ENCODE peak calls at places on chromosomes 6 and 20, in five cellular contexts. D is GM23338, H is OCI-LY7, N is neural progenitor cell, J is MM.1S. P is an unnamed sample.

GRCh38 chr6:83459663-83460062 is 28.8 kb upstream of the ME1 start:
- DNase-seq in D (no peak), H (no peak), N (no peak), J (no peak), P (no peak)

GRCh38 chr6:3621411-3621810 is 130.1 kb downstream of the PXDC1 start:
- DNase-seq in D (no peak), H (no peak), N (no peak), J (no peak), P (no peak)

GRCh38 chr6:170134077-170135040 is 156.5 kb downstream of the DLL1 start:
- DNase-seq in D (no peak), H (no peak), N (peak), J (no peak), P (peak)

GRCh38 chr6:91453479-91453878 is 866.6 kb upstream of the MAP3K7 start:
- DNase-seq in D (no peak), H (no peak), N (no peak), J (no peak), P (no peak)

GRCh38 chr20:63343460-63344150 is 17.5 kb downstream of the CHRNA4 start:
- DNase-seq in D (no peak), H (no peak), N (no peak), J (no peak), P (no peak)

GRCh38 chr20:25553819-25554296 is 31.5 kb downstream of the NINL start:
- DNase-seq in D (no peak), H (no peak), N (no peak), J (no peak), P (peak)

GRCh38 chr6:52475307-52475706 is 55.2 kb downstream of the EFHC1 start:
- DNase-seq in D (no peak), H (no peak), N (no peak), J (no peak), P (no peak)

GRCh38 chr6:116876635-116877611 is at the start of gene RFX6:
- DNase-seq in D (peak), H (no peak), N (peak), J (no peak), P (peak)

GRCh38 chr6:100283288-100283687 is 181.4 kb downstream of the SIM1 start:
- DNase-seq in D (peak), H (no peak), N (peak), J (no peak), P (peak)

GRCh38 chr6:33000053-33000452 is 9.3 kb downstream of the HLA-DOA start:
- DNase-seq in D (peak), H (peak), N (peak), J (peak), P (peak)

GRCh38 chr6:127031511-127031910 is 87.0 kb upstream of the RSPO3 start:
- DNase-seq in D (no peak), H (no peak), N (no peak), J (no peak), P (no peak)

GRCh38 chr6:15370730-15371129 is 124.9 kb downstream of the JARID2 start:
- DNase-seq in D (no peak), H (no peak), N (no peak), J (no peak), P (no peak)

GRCh38 chr6:42404494-42404893 is 47.2 kb downstream of the TRERF1 start:
- DNase-seq in D (peak), H (no peak), N (peak), J (no peak), P (peak)

GRCh38 chr6:85754894-85755293 is 112.2 kb upstream of the SYNCRIP start:
- DNase-seq in D (no peak), H (no peak), N (no peak), J (no peak), P (no peak)

GRCh38 chr20:61252601-61253263 is 671 bp downstream of the CDH4 start:
- DNase-seq in D (peak), H (no peak), N (peak), J (no peak), P (peak)

GRCh38 chr6:96899019-96899418 is 1.3 kb upstream of the NDUFAF4 start:
- DNase-seq in D (peak), H (peak), N (peak), J (peak), P (peak)

GRCh38 chr6:88302769-88303230 is 136.7 kb upstream of the CNR1 start:
- DNase-seq in D (no peak), H (no peak), N (no peak), J (no peak), P (no peak)

GRCh38 chr6:36345681-36346417 is 9.2 kb upstream of the BNIP5 start:
- DNase-seq in D (peak), H (no peak), N (peak), J (no peak), P (no peak)

GRCh38 chr20:25276533-25277050 is 28.7 kb downstream of the PYGB start:
- DNase-seq in D (no peak), H (no peak), N (no peak), J (no peak), P (no peak)

DNA sequence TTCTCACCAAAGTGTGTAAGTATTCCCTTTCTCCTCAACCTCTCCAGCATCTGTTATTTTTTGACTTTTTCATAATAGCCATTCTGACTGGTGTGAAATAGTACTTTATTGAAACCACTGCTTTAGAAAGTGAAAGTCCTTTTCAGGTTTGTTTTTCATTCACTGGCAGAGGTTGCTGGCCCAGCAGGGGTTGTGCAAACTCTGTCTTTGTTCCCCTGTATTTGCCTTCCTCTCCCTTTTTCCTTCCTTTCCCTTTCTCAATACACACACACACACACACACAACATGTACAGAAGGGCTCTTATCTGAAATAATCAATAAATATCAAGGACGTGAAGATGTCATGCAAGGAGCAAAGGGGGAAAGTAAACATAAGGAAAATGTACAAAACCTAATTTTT is 99.8 kb downstream of the LY86 start:
- DNase-seq in D (no peak), H (no peak), N (peak), J (peak), P (no peak)
- H3K4me2 ChIP-seq in D (peak), H (peak), N (peak), J (no peak), P (peak)

DNA sequence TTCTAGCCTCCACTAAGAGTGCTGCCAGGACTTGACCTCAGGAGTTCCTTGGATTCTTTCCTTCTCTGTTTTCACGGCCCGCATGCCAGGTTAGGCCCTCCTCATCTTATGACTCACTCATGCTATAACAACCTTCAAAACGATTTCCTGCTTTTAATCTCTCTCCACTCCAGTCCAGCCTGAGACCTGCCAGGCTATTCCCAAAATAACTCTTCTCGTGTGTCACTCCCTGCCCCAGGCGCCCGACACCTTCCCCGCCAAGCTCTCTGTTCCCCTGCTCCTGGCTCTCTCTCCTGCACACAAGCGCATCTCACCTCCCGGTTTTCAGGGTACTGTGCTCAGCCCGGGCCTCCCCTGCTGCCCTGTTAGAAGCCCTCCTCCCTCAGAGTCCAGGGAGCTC is 64.1 kb upstream of the RPS6KA2 start:
- DNase-seq in D (no peak), H (no peak), N (no peak), J (no peak), P (peak)
- TF ChIP-seq EZH2phosphoT487 in D (no peak), H (no peak), N (no peak), J (no peak), P (no peak)

GRCh38 chr6:1554881-1555569 is 54.7 kb upstream of the FOXC1 start:
- DNase-seq in D (peak), H (no peak), N (peak), J (peak), P (peak)

GRCh38 chr6:1554241-1554880 is 55.4 kb upstream of the FOXC1 start:
- DNase-seq in D (no peak), H (no peak), N (peak), J (no peak), P (no peak)

GRCh38 chr6:1551236-1551635 is 58.5 kb upstream of the FOXC1 start:
- DNase-seq in D (no peak), H (no peak), N (no peak), J (no peak), P (no peak)

GRCh38 chr6:1553562-1554088 is 56.1 kb upstream of the FOXC1 start:
- DNase-seq in D (no peak), H (no peak), N (no peak), J (no peak), P (no peak)

DNA sequence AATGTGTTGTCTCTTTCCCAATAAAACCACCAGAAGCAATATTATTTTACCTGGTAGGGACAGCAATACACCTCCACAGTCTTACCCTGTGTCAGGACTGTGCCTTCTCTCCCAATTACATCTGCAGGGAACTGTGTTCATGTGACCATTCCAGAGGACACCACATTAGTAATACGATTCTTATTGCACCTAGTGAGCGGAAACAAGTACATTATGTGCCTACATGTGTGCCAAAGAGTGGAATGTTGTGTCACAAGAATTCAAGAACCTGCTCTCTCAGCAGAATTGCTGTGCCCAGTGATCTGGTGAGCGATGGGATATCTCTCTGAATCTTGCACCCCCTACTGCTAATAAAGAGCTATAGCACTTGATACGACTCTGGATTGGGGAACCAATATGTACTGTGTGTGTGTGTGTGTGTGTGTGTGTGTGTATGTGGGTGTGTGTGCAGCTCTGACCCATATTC is 57.4 kb upstream of the FOXC1 start:
- DNase-seq in D (peak), H (peak), N (peak), J (peak), P (no peak)
- TF ChIP-seq CTCF in D (peak), H (peak), N (peak), J (peak), P (no peak)

GRCh38 chr6:152423216-152424103 is 213.7 kb downstream of the SYNE1 start:
- DNase-seq in D (no peak), H (no peak), N (no peak), J (no peak), P (no peak)
- H3K4me2 ChIP-seq in D (no peak), H (no peak), N (no peak), J (no peak), P (no peak)

DNA sequence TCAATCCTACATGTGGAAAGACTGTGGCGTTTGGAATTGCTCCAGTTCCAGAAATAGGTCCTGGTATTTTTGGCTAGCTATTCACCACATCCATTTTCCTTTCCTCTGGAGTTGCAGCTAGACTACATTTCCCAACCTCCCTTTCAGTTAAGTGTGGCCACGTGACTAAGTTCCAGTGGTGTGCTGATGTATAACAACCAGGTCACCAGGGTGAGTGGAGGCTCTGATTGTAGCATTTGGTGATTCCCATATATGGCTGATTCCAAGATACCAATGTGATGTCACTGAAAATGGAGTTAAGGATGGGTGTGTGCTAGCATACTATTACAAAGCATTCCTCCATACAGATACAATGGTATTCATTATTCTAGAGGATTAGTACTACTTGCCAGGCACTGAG is 49.7 kb upstream of the STK35 start:
- DNase-seq in D (peak), H (no peak), N (peak), J (no peak), P (no peak)
- TF ChIP-seq EZH2phosphoT487 in D (no peak), H (no peak), N (no peak), J (no peak), P (no peak)